ENCODE peak calls at places on chromosomes 13 and 19, in six cellular contexts. G is stimulated activated CD8-positive, alpha-beta memory T cell treated with anti-CD3 and anti-CD28 coated beads, Interleukin-2, amount 100 ng/mL, for 48 hours; B is C1 segment of cervical spinal cord; F is amygdala; Z is activated CD4-positive, alpha-beta T cell treated with anti-CD3 and anti-CD28 coated beads, Interleukin-2, amount 50 U/mL, for 48 hours; C is activated T-cell treated with anti-CD3 and anti-CD28 coated beads for 1 hour. K is an unnamed sample.

GRCh38 chr13:74367193-74367592 is 233.0 kb upstream of the KLF12 start:
- DNase-seq in G (no peak), B (no peak), F (no peak), Z (no peak), C (no peak), K (no peak)

GRCh38 chr19:18645035-18645511 is 8.2 kb downstream of the KLHL26 start:
- DNase-seq in G (no peak), B (peak), F (peak), Z (no peak), C (no peak), K (no peak)

GRCh38 chr13:34346626-34347025 is 528.7 kb downstream of the RFC3 start:
- DNase-seq in G (no peak), B (no peak), F (no peak), Z (no peak), C (no peak), K (no peak)

GRCh38 chr19:33413868-33414666 is 40.6 kb downstream of the CEBPG start:
- DNase-seq in G (no peak), B (no peak), F (no peak), Z (no peak), C (no peak), K (no peak)

GRCh38 chr13:62356977-62357376 is 941.3 kb upstream of the PCDH20 start:
- DNase-seq in G (no peak), B (no peak), F (no peak), Z (no peak), C (no peak), K (no peak)

GRCh38 chr13:20274466-20274865 is 42.3 kb upstream of the GJB6 start:
- DNase-seq in G (no peak), B (no peak), F (no peak), Z (no peak), C (no peak), K (no peak)

GRCh38 chr19:584240-585001 is 5.3 kb upstream of the HCN2 start:
- DNase-seq in G (peak), B (peak), F (peak), Z (peak), C (peak), K (peak)

GRCh38 chr19:45376045-45376724 is 5.8 kb upstream of the ERCC2 start:
- DNase-seq in G (no peak), B (no peak), F (no peak), Z (no peak), C (no peak), K (no peak)

GRCh38 chr13:77028202-77028601 is 1.2 kb upstream of the FBXL3 start:
- DNase-seq in G (no peak), B (no peak), F (no peak), Z (no peak), C (no peak), K (no peak)

GRCh38 chr19:4980087-4980486 is 11.2 kb downstream of the KDM4B start:
- DNase-seq in G (no peak), B (no peak), F (no peak), Z (no peak), C (no peak), K (no peak)

GRCh38 chr13:35984776-35985453 is 146.3 kb downstream of the DCLK1 start:
- DNase-seq in G (no peak), B (no peak), F (no peak), Z (no peak), C (no peak), K (no peak)

K was measured in stimulated activated naive CD8-positive, alpha-beta T cell treated with anti-CD3 and anti-CD28 coated beads, Interleukin-15, Interleukin-2, amounts not matched to agents 100 U/mL and 50 U/mL, for 24 hours.